ENCODE peak calls at places on chromosomes 1 and 21, in ten cellular contexts. One of them, this sample, is unnamed.

GRCh38 chr1:150513275-150513885 is 2.2 kb upstream of the FALEC start:
- DNase-seq in kidney: peak; percentile 32
- DNase-seq in HFF-Myc: no peak
- DNase-seq in lower leg skin: no peak
- DNase-seq in cardiac fibroblast: no peak
- DNase-seq in naive thymus-derived CD4-positive, alpha-beta T cell: no peak
- DNase-seq in ovary: no peak
- DNase-seq in aorta: no peak
- DNase-seq in AG04450: no peak
- DNase-seq in left ventricle myocardium inferior: no peak
- DNase-seq in this sample: no peak

GRCh38 chr1:209202826-209203439 is 380.6 kb upstream of the CAMK1G start:
- DNase-seq in kidney: no peak
- DNase-seq in HFF-Myc: no peak
- DNase-seq in lower leg skin: no peak
- DNase-seq in cardiac fibroblast: peak; percentile 72
- DNase-seq in naive thymus-derived CD4-positive, alpha-beta T cell: no peak
- DNase-seq in ovary: no peak
- DNase-seq in aorta: no peak
- DNase-seq in AG04450: peak; percentile 27
- DNase-seq in left ventricle myocardium inferior: no peak
- DNase-seq in this sample: peak; percentile 62

GRCh38 chr1:80217377-80217986 is 1211.0 kb upstream of the ADGRL4 start:
- DNase-seq in kidney: no peak
- DNase-seq in HFF-Myc: peak; percentile 30
- DNase-seq in lower leg skin: no peak
- DNase-seq in cardiac fibroblast: peak; percentile 82
- DNase-seq in naive thymus-derived CD4-positive, alpha-beta T cell: no peak
- DNase-seq in ovary: no peak
- DNase-seq in aorta: no peak
- DNase-seq in AG04450: peak; percentile 20
- DNase-seq in left ventricle myocardium inferior: no peak
- DNase-seq in this sample: peak; percentile 39

GRCh38 chr1:6694126-6694713 is 7.4 kb downstream of the DNAJC11 start:
- DNase-seq in kidney: no peak
- DNase-seq in HFF-Myc: no peak
- DNase-seq in lower leg skin: no peak
- DNase-seq in cardiac fibroblast: no peak
- DNase-seq in naive thymus-derived CD4-positive, alpha-beta T cell: no peak
- DNase-seq in ovary: no peak
- DNase-seq in aorta: no peak
- DNase-seq in AG04450: no peak
- DNase-seq in left ventricle myocardium inferior: no peak
- DNase-seq in this sample: peak; percentile 26

GRCh38 chr1:66532798-66533783 is 862 bp upstream of the SGIP1 start:
- DNase-seq in kidney: peak; percentile 77
- DNase-seq in HFF-Myc: no peak
- DNase-seq in lower leg skin: peak; percentile 86
- DNase-seq in cardiac fibroblast: peak; percentile 93
- DNase-seq in naive thymus-derived CD4-positive, alpha-beta T cell: peak; percentile 39
- DNase-seq in ovary: peak; percentile 8
- DNase-seq in aorta: peak; percentile 49
- DNase-seq in AG04450: peak; percentile 91
- DNase-seq in left ventricle myocardium inferior: peak; percentile 19
- DNase-seq in this sample: peak; percentile 47

GRCh38 chr1:228510101-228510850 is 23.1 kb downstream of the RNF187 start:
- DNase-seq in kidney: no peak
- DNase-seq in HFF-Myc: no peak
- DNase-seq in lower leg skin: peak; percentile 68
- DNase-seq in cardiac fibroblast: no peak
- DNase-seq in naive thymus-derived CD4-positive, alpha-beta T cell: no peak
- DNase-seq in ovary: no peak
- DNase-seq in aorta: no peak
- DNase-seq in AG04450: no peak
- DNase-seq in left ventricle myocardium inferior: no peak
- DNase-seq in this sample: no peak

GRCh38 chr1:3702990-3703728 is 49.1 kb upstream of the CCDC27 start:
- DNase-seq in kidney: no peak
- DNase-seq in HFF-Myc: no peak
- DNase-seq in lower leg skin: no peak
- DNase-seq in cardiac fibroblast: peak; percentile 53
- DNase-seq in naive thymus-derived CD4-positive, alpha-beta T cell: no peak
- DNase-seq in ovary: no peak
- DNase-seq in aorta: no peak
- DNase-seq in AG04450: no peak
- DNase-seq in left ventricle myocardium inferior: no peak
- DNase-seq in this sample: no peak

GRCh38 chr1:93196591-93196990 is 16.1 kb downstream of the CCDC18 start:
- DNase-seq in kidney: no peak
- DNase-seq in HFF-Myc: no peak
- DNase-seq in lower leg skin: no peak
- DNase-seq in cardiac fibroblast: peak; percentile 40
- DNase-seq in naive thymus-derived CD4-positive, alpha-beta T cell: no peak
- DNase-seq in ovary: no peak
- DNase-seq in aorta: no peak
- DNase-seq in AG04450: peak; percentile 30
- DNase-seq in left ventricle myocardium inferior: no peak
- DNase-seq in this sample: no peak

GRCh38 chr1:54671985-54672608 is 30.5 kb downstream of the MROH7 start:
- DNase-seq in kidney: no peak
- DNase-seq in HFF-Myc: peak; percentile 21
- DNase-seq in lower leg skin: no peak
- DNase-seq in cardiac fibroblast: peak; percentile 65
- DNase-seq in naive thymus-derived CD4-positive, alpha-beta T cell: peak; percentile 24
- DNase-seq in ovary: no peak
- DNase-seq in aorta: no peak
- DNase-seq in AG04450: no peak
- DNase-seq in left ventricle myocardium inferior: no peak
- DNase-seq in this sample: peak; percentile 67

GRCh38 chr21:32457360-32457840 is 44.9 kb downstream of the EVA1C start:
- DNase-seq in kidney: peak; percentile 86
- DNase-seq in HFF-Myc: no peak
- DNase-seq in lower leg skin: peak; percentile 89
- DNase-seq in cardiac fibroblast: peak; percentile 48
- DNase-seq in naive thymus-derived CD4-positive, alpha-beta T cell: no peak
- DNase-seq in ovary: peak; percentile 48
- DNase-seq in aorta: peak; percentile 62
- DNase-seq in AG04450: no peak
- DNase-seq in left ventricle myocardium inferior: peak; percentile 43
- DNase-seq in this sample: no peak

GRCh38 chr1:14259191-14259757 is 339.2 kb upstream of the KAZN start:
- DNase-seq in kidney: peak; percentile 94
- DNase-seq in HFF-Myc: no peak
- DNase-seq in lower leg skin: peak; percentile 96
- DNase-seq in cardiac fibroblast: no peak
- DNase-seq in naive thymus-derived CD4-positive, alpha-beta T cell: no peak
- DNase-seq in ovary: peak; percentile 90
- DNase-seq in aorta: peak; percentile 71
- DNase-seq in AG04450: no peak
- DNase-seq in left ventricle myocardium inferior: peak; percentile 86
- DNase-seq in this sample: no peak

GRCh38 chr1:57894315-57894714 is 470.5 kb upstream of the DAB1 start:
- DNase-seq in kidney: no peak
- DNase-seq in HFF-Myc: no peak
- DNase-seq in lower leg skin: no peak
- DNase-seq in cardiac fibroblast: no peak
- DNase-seq in naive thymus-derived CD4-positive, alpha-beta T cell: no peak
- DNase-seq in ovary: no peak
- DNase-seq in aorta: no peak
- DNase-seq in AG04450: no peak
- DNase-seq in left ventricle myocardium inferior: no peak
- DNase-seq in this sample: peak; percentile 19

GRCh38 chr1:67173988-67174387 is 7.7 kb downstream of the IL23R start:
- DNase-seq in kidney: no peak
- DNase-seq in HFF-Myc: no peak
- DNase-seq in lower leg skin: no peak
- DNase-seq in cardiac fibroblast: no peak
- DNase-seq in naive thymus-derived CD4-positive, alpha-beta T cell: no peak
- DNase-seq in ovary: no peak
- DNase-seq in aorta: no peak
- DNase-seq in AG04450: no peak
- DNase-seq in left ventricle myocardium inferior: no peak
- DNase-seq in this sample: no peak

GRCh38 chr21:43645414-43645891 is 13.8 kb downstream of the HSF2BP start:
- DNase-seq in kidney: no peak
- DNase-seq in HFF-Myc: peak; percentile 35
- DNase-seq in lower leg skin: peak; percentile 87
- DNase-seq in cardiac fibroblast: peak; percentile 95
- DNase-seq in naive thymus-derived CD4-positive, alpha-beta T cell: peak; percentile 24
- DNase-seq in ovary: peak; percentile 55
- DNase-seq in aorta: peak; percentile 70
- DNase-seq in AG04450: peak; percentile 42
- DNase-seq in left ventricle myocardium inferior: no peak
- DNase-seq in this sample: peak; percentile 84

GRCh38 chr1:23356451-23356850 is 12.4 kb upstream of the HNRNPR start:
- DNase-seq in kidney: no peak
- DNase-seq in HFF-Myc: no peak
- DNase-seq in lower leg skin: no peak
- DNase-seq in cardiac fibroblast: no peak
- DNase-seq in naive thymus-derived CD4-positive, alpha-beta T cell: no peak
- DNase-seq in ovary: no peak
- DNase-seq in aorta: no peak
- DNase-seq in AG04450: no peak
- DNase-seq in left ventricle myocardium inferior: no peak
- DNase-seq in this sample: no peak

GRCh38 chr1:186682721-186683120 is 2.5 kb upstream of the PTGS2 start:
- DNase-seq in kidney: no peak
- DNase-seq in HFF-Myc: no peak
- DNase-seq in lower leg skin: no peak
- DNase-seq in cardiac fibroblast: peak; percentile 76
- DNase-seq in naive thymus-derived CD4-positive, alpha-beta T cell: no peak
- DNase-seq in ovary: no peak
- DNase-seq in aorta: no peak
- DNase-seq in AG04450: no peak
- DNase-seq in left ventricle myocardium inferior: no peak
- DNase-seq in this sample: no peak

GRCh38 chr1:198657550-198658064 is 18.8 kb downstream of the PTPRC start:
- DNase-seq in kidney: no peak
- DNase-seq in HFF-Myc: peak; percentile 98
- DNase-seq in lower leg skin: no peak
- DNase-seq in cardiac fibroblast: peak; percentile 98
- DNase-seq in naive thymus-derived CD4-positive, alpha-beta T cell: peak; percentile 83
- DNase-seq in ovary: no peak
- DNase-seq in aorta: no peak
- DNase-seq in AG04450: peak; percentile 90
- DNase-seq in left ventricle myocardium inferior: no peak
- DNase-seq in this sample: no peak
- H3K4me3 ChIP-seq in kidney: no peak overlapping the region
- H3K4me3 ChIP-seq in HFF-Myc: no peak overlapping the region
- H3K4me3 ChIP-seq in lower leg skin: no peak overlapping the region
- H3K4me3 ChIP-seq in cardiac fibroblast: no peak overlapping the region
- H3K4me3 ChIP-seq in naive thymus-derived CD4-positive, alpha-beta T cell: peak overlapping the region; percentile 40
- H3K4me3 ChIP-seq in ovary: no peak overlapping the region
- H3K4me3 ChIP-seq in aorta: no peak overlapping the region
- H3K4me3 ChIP-seq in AG04450: no peak overlapping the region
- H3K4me3 ChIP-seq in left ventricle myocardium inferior: no peak overlapping the region
- H3K4me3 ChIP-seq in this sample: no peak overlapping the region

DNA sequence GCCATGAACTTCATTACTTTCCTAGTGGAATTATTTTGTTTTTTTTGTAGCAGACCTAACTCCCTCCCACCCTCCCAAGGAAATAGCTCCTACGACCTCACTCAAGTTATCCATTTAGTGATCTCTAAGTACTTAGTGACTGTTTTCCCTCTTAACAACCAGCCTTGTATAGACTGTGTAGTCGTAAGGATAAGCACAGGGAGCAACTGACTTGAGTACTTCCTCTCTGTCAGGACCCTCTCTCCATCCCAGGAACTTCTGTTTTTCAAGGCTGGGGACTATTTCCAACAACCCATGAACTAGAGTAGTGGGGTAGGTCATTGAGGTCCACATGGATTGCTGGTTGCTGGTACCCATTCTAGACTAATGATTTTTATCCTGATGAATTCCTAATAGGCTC is 1.9 kb downstream of the AGO1 start:
- DNase-seq in kidney: no peak
- DNase-seq in HFF-Myc: no peak
- DNase-seq in lower leg skin: no peak
- DNase-seq in cardiac fibroblast: no peak
- DNase-seq in naive thymus-derived CD4-positive, alpha-beta T cell: no peak
- DNase-seq in ovary: no peak
- DNase-seq in aorta: no peak
- DNase-seq in AG04450: no peak
- DNase-seq in left ventricle myocardium inferior: no peak
- DNase-seq in this sample: peak; percentile 56
- H3K4me3 ChIP-seq in kidney: no peak overlapping the region
- H3K4me3 ChIP-seq in HFF-Myc: no peak overlapping the region
- H3K4me3 ChIP-seq in lower leg skin: no peak overlapping the region
- H3K4me3 ChIP-seq in cardiac fibroblast: no peak overlapping the region
- H3K4me3 ChIP-seq in naive thymus-derived CD4-positive, alpha-beta T cell: no peak overlapping the region
- H3K4me3 ChIP-seq in ovary: no peak overlapping the region
- H3K4me3 ChIP-seq in aorta: no peak overlapping the region
- H3K4me3 ChIP-seq in AG04450: no peak overlapping the region
- H3K4me3 ChIP-seq in left ventricle myocardium inferior: no peak overlapping the region
- H3K4me3 ChIP-seq in this sample: no peak overlapping the region

DNA sequence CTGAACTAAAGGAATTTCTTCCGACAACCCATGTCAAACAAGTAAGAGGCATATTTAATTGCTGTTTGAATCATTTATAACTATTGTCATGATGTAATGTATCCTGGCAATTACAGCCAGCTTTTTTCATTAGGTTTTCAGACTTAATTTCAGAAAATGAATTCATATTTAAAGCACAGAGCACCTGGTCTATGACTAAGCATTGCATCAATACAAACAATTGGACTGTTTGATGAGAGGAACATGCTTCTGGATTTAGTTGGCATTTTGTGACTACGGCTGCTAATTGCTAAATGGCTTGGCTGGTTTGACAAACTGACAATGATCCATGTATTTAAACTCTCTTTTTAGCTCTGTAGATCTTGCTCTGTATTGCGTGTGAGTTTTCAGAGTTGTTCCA is 853.4 kb downstream of the NCAM2 start:
- DNase-seq in kidney: no peak
- DNase-seq in HFF-Myc: no peak
- DNase-seq in lower leg skin: no peak
- DNase-seq in cardiac fibroblast: peak; percentile 25
- DNase-seq in naive thymus-derived CD4-positive, alpha-beta T cell: no peak
- DNase-seq in ovary: no peak
- DNase-seq in aorta: no peak
- DNase-seq in AG04450: no peak
- DNase-seq in left ventricle myocardium inferior: no peak
- DNase-seq in this sample: no peak
- H3K4me3 ChIP-seq in kidney: no peak overlapping the region
- H3K4me3 ChIP-seq in HFF-Myc: no peak overlapping the region
- H3K4me3 ChIP-seq in lower leg skin: no peak overlapping the region
- H3K4me3 ChIP-seq in cardiac fibroblast: no peak overlapping the region
- H3K4me3 ChIP-seq in naive thymus-derived CD4-positive, alpha-beta T cell: no peak overlapping the region
- H3K4me3 ChIP-seq in ovary: no peak overlapping the region
- H3K4me3 ChIP-seq in aorta: no peak overlapping the region
- H3K4me3 ChIP-seq in AG04450: no peak overlapping the region
- H3K4me3 ChIP-seq in left ventricle myocardium inferior: no peak overlapping the region
- H3K4me3 ChIP-seq in this sample: no peak overlapping the region

DNA sequence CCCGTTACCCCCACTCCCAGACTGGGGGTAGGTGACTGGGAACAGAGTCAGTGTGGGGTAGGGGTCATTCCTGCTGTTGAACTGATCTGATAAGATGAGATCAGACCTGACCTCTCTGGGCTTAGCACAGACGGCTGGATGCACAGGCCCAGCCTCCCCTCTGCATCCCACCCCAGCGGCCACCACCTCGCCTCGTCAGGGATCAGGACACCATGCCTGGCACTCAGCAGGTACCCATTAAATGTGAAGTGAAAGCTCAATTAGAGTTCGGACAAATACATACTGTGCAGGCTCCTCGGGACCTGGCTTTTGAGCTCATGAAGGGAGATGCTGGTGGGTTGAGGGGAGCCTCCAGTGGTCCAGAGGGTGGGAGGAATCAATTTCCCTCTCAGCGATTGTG is 15.7 kb downstream of the SOX13 start:
- DNase-seq in kidney: no peak
- DNase-seq in HFF-Myc: no peak
- DNase-seq in lower leg skin: no peak
- DNase-seq in cardiac fibroblast: no peak
- DNase-seq in naive thymus-derived CD4-positive, alpha-beta T cell: no peak
- DNase-seq in ovary: no peak
- DNase-seq in aorta: no peak
- DNase-seq in AG04450: no peak
- DNase-seq in left ventricle myocardium inferior: no peak
- DNase-seq in this sample: no peak
- H3K4me3 ChIP-seq in kidney: no peak overlapping the region
- H3K4me3 ChIP-seq in HFF-Myc: no peak overlapping the region
- H3K4me3 ChIP-seq in lower leg skin: no peak overlapping the region
- H3K4me3 ChIP-seq in cardiac fibroblast: no peak overlapping the region
- H3K4me3 ChIP-seq in naive thymus-derived CD4-positive, alpha-beta T cell: no peak overlapping the region
- H3K4me3 ChIP-seq in ovary: peak overlapping the region; percentile 21
- H3K4me3 ChIP-seq in aorta: no peak overlapping the region
- H3K4me3 ChIP-seq in AG04450: no peak overlapping the region
- H3K4me3 ChIP-seq in left ventricle myocardium inferior: peak overlapping the region; percentile 30
- H3K4me3 ChIP-seq in this sample: no peak overlapping the region

This sample was measured in mesendoderm.